ENCODE peak calls at places on chromosomes 16 and 17, in four cellular contexts. G is PC-9, O is nephron progenitor cell, A is mucosa of descending colon. R is an unnamed sample.

GRCh38 chr16:71367243-71367976 is 8.9 kb downstream of the CALB2 start:
- DNase-seq in G (peak), O (peak), A (peak), R (no peak)

GRCh38 chr17:37239690-37240344 is 136.0 kb upstream of the C17orf78 start:
- DNase-seq in G (no peak), O (no peak), A (peak), R (no peak)

GRCh38 chr16:54116126-54116525 is 170.5 kb downstream of the IRX3 start:
- DNase-seq in G (no peak), O (no peak), A (no peak), R (no peak)

GRCh38 chr17:73750975-73751374 is 106.7 kb upstream of the SDK2 start:
- DNase-seq in G (no peak), O (no peak), A (peak), R (no peak)

GRCh38 chr17:1577186-1577585 is 14.6 kb upstream of the PITPNA start:
- DNase-seq in G (peak), O (no peak), A (peak), R (no peak)

GRCh38 chr17:30254150-30254549 is 18.7 kb upstream of the SLC6A4 start:
- DNase-seq in G (no peak), O (no peak), A (no peak), R (no peak)

GRCh38 chr16:69166221-69166833 is 20.6 kb upstream of the SNTB2 start:
- DNase-seq in G (no peak), O (no peak), A (no peak), R (no peak)

GRCh38 chr17:34733351-34733750 is 154.0 kb downstream of the TMEM132E start:
- DNase-seq in G (no peak), O (no peak), A (no peak), R (peak)

GRCh38 chr17:74531231-74531761 is at the start of gene CD300LB:
- DNase-seq in G (no peak), O (no peak), A (no peak), R (peak)

GRCh38 chr17:62793919-62794665 is 14.0 kb downstream of the MARCHF10 start:
- DNase-seq in G (no peak), O (no peak), A (no peak), R (no peak)

GRCh38 chr16:13426279-13426678 is 493.7 kb upstream of the ERCC4 start:
- DNase-seq in G (no peak), O (no peak), A (no peak), R (no peak)

GRCh38 chr17:71922439-71922838 is 198.4 kb upstream of the SOX9 start:
- DNase-seq in G (no peak), O (no peak), A (no peak), R (no peak)

GRCh38 chr16:2835638-2836493 is 5.8 kb downstream of the ZG16B start:
- DNase-seq in G (peak), O (no peak), A (peak), R (peak)

GRCh38 chr17:55320594-55321506 is 56.1 kb downstream of the HLF start:
- DNase-seq in G (no peak), O (no peak), A (no peak), R (peak)

GRCh38 chr17:65754081-65754480 is 192.6 kb upstream of the AXIN2 start:
- DNase-seq in G (no peak), O (no peak), A (no peak), R (no peak)

GRCh38 chr17:79361221-79361734 is 249.6 kb downstream of the RBFOX3 start:
- DNase-seq in G (no peak), O (no peak), A (no peak), R (no peak)

GRCh38 chr16:86509759-86510464 is 415 bp upstream of the FOXF1 start:
- DNase-seq in G (no peak), O (peak), A (peak), R (no peak)

GRCh38 chr17:80473701-80474100 is 2.7 kb downstream of the NPTX1 start:
- DNase-seq in G (no peak), O (no peak), A (no peak), R (no peak)
- TF ChIP-seq CTCF in G (no peak), O (no peak), A (no peak), R (no peak)

GRCh38 chr16:27795992-27796614 is 246.2 kb downstream of the KATNIP start:
- DNase-seq in G (peak), O (peak), A (peak), R (no peak)
- TF ChIP-seq CTCF in G (no peak), O (no peak), A (no peak), R (no peak)

GRCh38 chr16:527015-527903 is at the start of gene CAPN15:
- DNase-seq in G (peak), O (peak), A (peak), R (no peak)
- TF ChIP-seq CTCF in G (no peak), O (no peak), A (peak), R (peak)

GRCh38 chr17:57109393-57110151 is 24.5 kb downstream of the AKAP1 start:
- DNase-seq in G (no peak), O (no peak), A (peak), R (no peak)
- TF ChIP-seq CTCF in G (no peak), O (peak), A (no peak), R (peak)